ENCODE peak calls at places on chromosomes 7 and 10, in four cellular contexts. One of them, this sample, is unnamed.

GRCh38 chr7:76047305-76047810 is 442 bp downstream of the STYXL1 start:
- DNase-seq in left ventricle myocardium superior: peak
- DNase-seq in AG08395: peak
- DNase-seq in NCI-H1417: no peak
- DNase-seq in this sample: no peak

GRCh38 chr7:98816925-98817710 is 52.7 kb downstream of the TMEM130 start:
- DNase-seq in left ventricle myocardium superior: no peak
- DNase-seq in AG08395: no peak
- DNase-seq in NCI-H1417: no peak
- DNase-seq in this sample: no peak

GRCh38 chr10:91409869-91410637 is at the start of gene HECTD2:
- DNase-seq in left ventricle myocardium superior: peak
- DNase-seq in AG08395: peak
- DNase-seq in NCI-H1417: peak
- DNase-seq in this sample: peak

GRCh38 chr10:35641430-35642015 is 573 bp downstream of the FZD8 start:
- DNase-seq in left ventricle myocardium superior: peak
- DNase-seq in AG08395: peak
- DNase-seq in NCI-H1417: peak
- DNase-seq in this sample: no peak

GRCh38 chr10:96618648-96619047 is 31.8 kb upstream of the TM9SF3 start:
- DNase-seq in left ventricle myocardium superior: peak
- DNase-seq in AG08395: peak
- DNase-seq in NCI-H1417: peak
- DNase-seq in this sample: no peak

GRCh38 chr10:116043304-116043703 is 229.7 kb downstream of the GFRA1 start:
- DNase-seq in left ventricle myocardium superior: no peak
- DNase-seq in AG08395: no peak
- DNase-seq in NCI-H1417: no peak
- DNase-seq in this sample: no peak

GRCh38 chr10:126408953-126409641 is 20.8 kb upstream of the ADAM12 start:
- DNase-seq in left ventricle myocardium superior: no peak
- DNase-seq in AG08395: no peak
- DNase-seq in NCI-H1417: no peak
- DNase-seq in this sample: no peak

GRCh38 chr7:121343302-121343701 is 14.5 kb downstream of the WNT16 start:
- DNase-seq in left ventricle myocardium superior: no peak
- DNase-seq in AG08395: no peak
- DNase-seq in NCI-H1417: no peak
- DNase-seq in this sample: no peak

GRCh38 chr10:60384708-60385398 is 4.8 kb downstream of the ANK3 start:
- DNase-seq in left ventricle myocardium superior: no peak
- DNase-seq in AG08395: peak
- DNase-seq in NCI-H1417: no peak
- DNase-seq in this sample: peak

GRCh38 chr10:68231916-68232315 is at the start of gene ATOH7:
- DNase-seq in left ventricle myocardium superior: no peak
- DNase-seq in AG08395: no peak
- DNase-seq in NCI-H1417: no peak
- DNase-seq in this sample: no peak

GRCh38 chr7:41175435-41175834 is 527.5 kb downstream of the INHBA start:
- DNase-seq in left ventricle myocardium superior: no peak
- DNase-seq in AG08395: no peak
- DNase-seq in NCI-H1417: no peak
- DNase-seq in this sample: no peak

GRCh38 chr10:17418249-17418648 is 36.1 kb downstream of the ST8SIA6 start:
- DNase-seq in left ventricle myocardium superior: no peak
- DNase-seq in AG08395: no peak
- DNase-seq in NCI-H1417: no peak
- DNase-seq in this sample: no peak

GRCh38 chr7:110803602-110804143 is 287.3 kb upstream of the LRRN3 start:
- DNase-seq in left ventricle myocardium superior: no peak
- DNase-seq in AG08395: no peak
- DNase-seq in NCI-H1417: no peak
- DNase-seq in this sample: no peak

GRCh38 chr10:35011771-35012191 is 78.4 kb downstream of the CUL2 start:
- DNase-seq in left ventricle myocardium superior: no peak
- DNase-seq in AG08395: no peak
- DNase-seq in NCI-H1417: no peak
- DNase-seq in this sample: peak

GRCh38 chr10:126375926-126376554 is 12.2 kb downstream of the ADAM12 start:
- DNase-seq in left ventricle myocardium superior: no peak
- DNase-seq in AG08395: no peak
- DNase-seq in NCI-H1417: no peak
- DNase-seq in this sample: peak

GRCh38 chr7:821688-822087 is 10.6 kb upstream of the SUN1 start:
- DNase-seq in left ventricle myocardium superior: no peak
- DNase-seq in AG08395: no peak
- DNase-seq in NCI-H1417: no peak
- DNase-seq in this sample: no peak

GRCh38 chr10:120005408-120006280 is 113.1 kb downstream of the SEC23IP start:
- DNase-seq in left ventricle myocardium superior: no peak
- DNase-seq in AG08395: no peak
- DNase-seq in NCI-H1417: no peak
- DNase-seq in this sample: no peak

GRCh38 chr10:7350541-7351195 is 60.2 kb downstream of the SFMBT2 start:
- DNase-seq in left ventricle myocardium superior: no peak
- DNase-seq in AG08395: no peak
- DNase-seq in NCI-H1417: no peak
- DNase-seq in this sample: no peak

GRCh38 chr7:41984888-41985287 is 252.1 kb downstream of the GLI3 start:
- DNase-seq in left ventricle myocardium superior: no peak
- DNase-seq in AG08395: peak
- DNase-seq in NCI-H1417: no peak
- DNase-seq in this sample: no peak

GRCh38 chr7:26143298-26144044 is 8.5 kb upstream of the NFE2L3 start:
- DNase-seq in left ventricle myocardium superior: no peak
- DNase-seq in AG08395: peak
- DNase-seq in NCI-H1417: no peak
- DNase-seq in this sample: peak

GRCh38 chr10:12483996-12484944 is 134.9 kb downstream of the CAMK1D start:
- DNase-seq in left ventricle myocardium superior: no peak
- DNase-seq in AG08395: peak
- DNase-seq in NCI-H1417: peak
- DNase-seq in this sample: no peak

GRCh38 chr10:117226813-117227451 is 14.0 kb upstream of the SLC18A2 start:
- DNase-seq in left ventricle myocardium superior: no peak
- DNase-seq in AG08395: peak
- DNase-seq in NCI-H1417: no peak
- DNase-seq in this sample: no peak

GRCh38 chr7:2757904-2758672 is 70.1 kb downstream of the AMZ1 start:
- DNase-seq in left ventricle myocardium superior: no peak
- DNase-seq in AG08395: peak
- DNase-seq in NCI-H1417: peak
- DNase-seq in this sample: peak

GRCh38 chr7:28956608-28957063 is 1.5 kb downstream of the TRIL start:
- DNase-seq in left ventricle myocardium superior: peak
- DNase-seq in AG08395: no peak
- DNase-seq in NCI-H1417: peak
- DNase-seq in this sample: no peak

GRCh38 chr7:79612027-79612426 is 158.6 kb upstream of the MAGI2 start:
- DNase-seq in left ventricle myocardium superior: no peak
- DNase-seq in AG08395: no peak
- DNase-seq in NCI-H1417: no peak
- DNase-seq in this sample: no peak

GRCh38 chr10:3357729-3358128 is 185.1 kb upstream of the PITRM1 start:
- DNase-seq in left ventricle myocardium superior: no peak
- DNase-seq in AG08395: no peak
- DNase-seq in NCI-H1417: no peak
- DNase-seq in this sample: no peak

GRCh38 chr10:72007246-72007892 is 43.2 kb downstream of the CHST3 start:
- DNase-seq in left ventricle myocardium superior: peak
- DNase-seq in AG08395: no peak
- DNase-seq in NCI-H1417: no peak
- DNase-seq in this sample: peak

GRCh38 chr7:108103566-108104298 is 26.4 kb downstream of the LAMB4 start:
- DNase-seq in left ventricle myocardium superior: no peak
- DNase-seq in AG08395: no peak
- DNase-seq in NCI-H1417: no peak
- DNase-seq in this sample: no peak

GRCh38 chr10:2303169-2303568 is 565.8 kb upstream of the ADARB2 start:
- DNase-seq in left ventricle myocardium superior: no peak
- DNase-seq in AG08395: no peak
- DNase-seq in NCI-H1417: no peak
- DNase-seq in this sample: no peak

GRCh38 chr7:32511791-32512190 is 16.5 kb downstream of the AVL9 start:
- DNase-seq in left ventricle myocardium superior: no peak
- DNase-seq in AG08395: no peak
- DNase-seq in NCI-H1417: no peak
- DNase-seq in this sample: no peak

GRCh38 chr7:44293561-44294324 is 31.7 kb downstream of the CAMK2B start:
- DNase-seq in left ventricle myocardium superior: peak
- DNase-seq in AG08395: no peak
- DNase-seq in NCI-H1417: no peak
- DNase-seq in this sample: no peak

GRCh38 chr7:98346515-98347069 is 54.3 kb downstream of the BAIAP2L1 start:
- DNase-seq in left ventricle myocardium superior: no peak
- DNase-seq in AG08395: no peak
- DNase-seq in NCI-H1417: no peak
- DNase-seq in this sample: no peak

GRCh38 chr7:128155100-128155763 is 85.8 kb upstream of the LEP start:
- DNase-seq in left ventricle myocardium superior: no peak
- DNase-seq in AG08395: no peak
- DNase-seq in NCI-H1417: no peak
- DNase-seq in this sample: no peak

GRCh38 chr7:79719216-79719615 is 265.7 kb upstream of the MAGI2 start:
- DNase-seq in left ventricle myocardium superior: peak
- DNase-seq in AG08395: no peak
- DNase-seq in NCI-H1417: no peak
- DNase-seq in this sample: no peak

GRCh38 chr10:70679498-70679897 is 7.2 kb downstream of the ADAMTS14 start:
- DNase-seq in left ventricle myocardium superior: peak
- DNase-seq in AG08395: peak
- DNase-seq in NCI-H1417: no peak
- DNase-seq in this sample: no peak

GRCh38 chr10:132044803-132045202 is 20.9 kb upstream of the JAKMIP3 start:
- DNase-seq in left ventricle myocardium superior: no peak
- DNase-seq in AG08395: no peak
- DNase-seq in NCI-H1417: no peak
- DNase-seq in this sample: no peak

GRCh38 chr7:3200504-3200903 is 100.5 kb upstream of the SDK1 start:
- DNase-seq in left ventricle myocardium superior: no peak
- DNase-seq in AG08395: no peak
- DNase-seq in NCI-H1417: no peak
- DNase-seq in this sample: no peak

This sample was measured in PC-9.